ENCODE peak calls at places on chromosomes 1 and 21, in ten cellular contexts. S is aorta; X is CD4-positive, CD25-positive, alpha-beta regulatory T cell; L is adrenal gland; B is stomach; D is thoracic aorta; N is HL-60; W is iPS DF 6.9; C is ovary; P is psoas muscle. E is an unnamed sample.

GRCh38 chr1:59814901-59815825 is at the start of gene HOOK1:
- DNase-seq in B (no peak), W (no peak), X (peak), S (no peak), P (no peak), C (peak), D (no peak), L (peak), N (no peak), E (peak)

GRCh38 chr1:42334240-42335049 is 590 bp downstream of the FOXJ3 start:
- DNase-seq in W (no peak), S (no peak), P (peak), B (peak), X (no peak), C (peak), L (peak), D (peak), N (peak), E (peak)

GRCh38 chr1:231340328-231341013 is 2.4 kb downstream of the SPRTN start:
- DNase-seq in D (no peak), X (no peak), N (no peak), P (no peak), S (no peak), L (no peak), W (no peak), B (no peak), C (no peak), E (no peak)

GRCh38 chr1:109806733-109807397 is 43.1 kb upstream of the EPS8L3 start:
- DNase-seq in L (no peak), D (no peak), S (peak), B (peak), W (no peak), X (no peak), C (no peak), P (peak), N (no peak), E (no peak)

GRCh38 chr1:205666372-205667166 is 13.7 kb downstream of the SLC45A3 start:
- DNase-seq in B (peak), N (no peak), W (no peak), X (no peak), C (no peak), P (no peak), D (no peak), S (no peak), L (no peak), E (no peak)

GRCh38 chr1:98277111-98277510 is 356.3 kb upstream of the DPYD start:
- DNase-seq in N (no peak), D (no peak), L (no peak), B (no peak), W (no peak), P (no peak), X (no peak), S (no peak), C (no peak), E (no peak)

GRCh38 chr1:170805957-170806662 is 129.2 kb upstream of the MROH9 start:
- DNase-seq in P (no peak), W (no peak), X (no peak), B (no peak), N (no peak), S (peak), D (no peak), L (peak), C (no peak), E (no peak)

GRCh38 chr1:212271234-212271633 is 14.0 kb upstream of the PPP2R5A start:
- DNase-seq in C (no peak), P (no peak), D (no peak), S (no peak), X (no peak), N (no peak), B (no peak), L (no peak), W (no peak), E (no peak)

GRCh38 chr1:101310484-101310883 is 73.7 kb downstream of the S1PR1 start:
- DNase-seq in X (no peak), B (no peak), L (no peak), S (no peak), W (no peak), D (no peak), P (no peak), N (peak), C (no peak), E (no peak)

GRCh38 chr21:38675450-38675849 is 130.3 kb upstream of the ETS2 start:
- DNase-seq in W (no peak), S (no peak), B (no peak), D (no peak), C (no peak), N (no peak), L (no peak), X (no peak), P (no peak), E (no peak)

GRCh38 chr1:89660086-89660946 is 27.4 kb downstream of the LRRC8C start:
- DNase-seq in S (no peak), W (no peak), P (no peak), N (no peak), X (no peak), L (no peak), C (no peak), D (no peak), B (no peak), E (no peak)

GRCh38 chr1:89657886-89658285 is 25.0 kb downstream of the LRRC8C start:
- DNase-seq in D (no peak), B (no peak), P (no peak), S (no peak), X (peak), L (no peak), C (no peak), W (no peak), N (no peak), E (no peak)

DNA sequence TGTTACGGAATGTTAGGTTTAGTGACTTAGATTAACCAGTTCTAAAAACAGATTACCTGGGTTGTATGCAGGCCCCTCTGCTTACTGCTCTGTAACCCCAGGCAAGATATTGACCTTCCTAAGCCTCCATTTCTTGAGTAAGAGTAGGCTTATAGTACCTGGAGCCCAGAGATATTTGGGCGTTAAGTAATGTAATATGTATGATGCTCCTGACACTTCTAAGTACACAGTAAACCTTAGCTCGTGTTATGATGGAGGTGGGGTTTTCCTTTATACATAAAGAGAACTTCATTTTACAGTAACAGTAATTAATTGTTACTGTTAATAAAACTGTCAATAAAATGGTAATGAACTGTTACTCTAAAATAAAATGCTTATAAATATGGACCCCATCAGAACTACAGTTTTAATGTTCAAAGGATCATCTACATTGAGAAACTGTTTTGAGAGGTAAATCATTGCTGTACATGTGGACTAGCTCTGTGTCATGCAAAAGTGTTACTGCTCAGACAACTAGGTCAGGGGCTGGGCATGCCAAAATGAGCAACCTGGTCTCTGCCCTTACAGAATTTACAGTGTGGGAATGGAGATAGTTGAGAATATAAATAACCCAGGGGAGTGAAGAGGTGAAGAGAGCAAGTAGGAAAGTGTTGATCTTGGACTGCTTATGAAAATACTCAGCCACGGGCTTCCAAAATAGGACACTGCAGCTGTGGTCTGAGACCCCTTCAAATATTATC is 26.6 kb downstream of the LRRC8C start:
- DNase-seq in X (peak), B (no peak), N (no peak), L (no peak), C (no peak), S (no peak), P (no peak), W (no peak), D (no peak), E (no peak)
- H3K27ac ChIP-seq in X (peak), B (no peak), N (no peak), L (no peak), C (no peak), S (no peak), P (no peak), W (no peak), D (no peak), E (no peak)

DNA sequence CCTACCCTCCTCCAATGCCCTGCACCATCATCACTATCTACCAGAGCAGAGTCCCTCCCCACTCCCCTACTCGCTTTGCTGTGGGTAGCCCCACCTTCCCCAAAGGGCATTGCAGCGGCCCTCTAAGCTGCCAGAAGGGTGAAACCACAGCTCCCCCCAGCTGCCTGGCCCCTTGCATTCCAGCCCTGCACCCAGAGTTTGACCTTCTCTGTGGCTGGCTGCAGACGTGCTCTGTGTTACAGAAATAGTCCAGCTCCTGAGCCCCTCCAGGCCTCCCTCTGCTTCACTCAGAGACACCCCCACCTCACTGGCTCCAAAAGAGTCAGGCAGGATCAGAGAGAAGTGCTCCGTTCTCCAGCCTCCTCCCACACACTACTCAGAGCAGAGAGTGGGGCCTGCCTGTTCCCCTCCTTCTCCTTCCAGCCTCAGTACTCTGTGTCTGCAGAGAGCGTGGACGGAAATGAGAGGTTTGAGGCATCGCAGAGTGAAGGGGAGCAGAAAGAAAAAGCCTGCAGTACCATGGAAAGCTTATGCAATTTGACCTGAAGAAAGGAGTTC is 63.2 kb downstream of the PLEKHA6 start:
- DNase-seq in B (no peak), P (no peak), W (no peak), X (no peak), C (peak), D (no peak), N (peak), S (peak), L (no peak), E (no peak)
- H3K27ac ChIP-seq in B (peak), P (no peak), W (no peak), X (no peak), C (no peak), D (no peak), N (peak), S (no peak), L (no peak), E (no peak)

GRCh38 chr1:25555753-25556092 is 12.3 kb downstream of the LDLRAP1 start:
- DNase-seq in C (no peak), W (no peak), X (no peak), S (no peak), P (no peak), L (no peak), D (no peak), N (no peak), B (no peak), E (no peak)
- H3K27ac ChIP-seq in C (no peak), W (no peak), X (peak), S (no peak), P (peak), L (no peak), D (peak), N (no peak), B (peak), E (peak)

DNA sequence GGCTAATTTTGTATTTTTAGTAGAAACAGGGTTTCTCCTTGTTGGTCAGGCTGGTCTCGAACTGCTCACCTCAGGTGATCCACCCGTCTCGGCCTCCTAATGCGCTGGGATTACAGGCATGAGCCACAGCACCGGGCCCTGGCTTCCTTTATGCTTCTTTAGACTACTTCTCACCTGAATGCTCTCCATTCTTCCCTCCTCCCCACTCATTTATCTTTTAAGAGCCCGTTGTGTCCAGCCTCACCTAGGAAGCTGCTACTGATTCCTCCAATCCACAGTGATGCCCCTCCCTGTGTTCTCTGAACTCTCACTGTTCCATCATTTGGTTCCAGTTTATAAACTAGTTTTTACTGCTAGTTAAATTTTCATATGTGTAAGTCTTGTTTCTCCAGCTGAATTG is 44.9 kb upstream of the NR5A2 start:
- DNase-seq in C (no peak), W (no peak), N (no peak), P (no peak), D (no peak), S (no peak), B (no peak), X (no peak), L (no peak), E (no peak)
- H3K27ac ChIP-seq in C (no peak), W (no peak), N (no peak), P (no peak), D (no peak), S (no peak), B (no peak), X (no peak), L (no peak), E (no peak)

DNA sequence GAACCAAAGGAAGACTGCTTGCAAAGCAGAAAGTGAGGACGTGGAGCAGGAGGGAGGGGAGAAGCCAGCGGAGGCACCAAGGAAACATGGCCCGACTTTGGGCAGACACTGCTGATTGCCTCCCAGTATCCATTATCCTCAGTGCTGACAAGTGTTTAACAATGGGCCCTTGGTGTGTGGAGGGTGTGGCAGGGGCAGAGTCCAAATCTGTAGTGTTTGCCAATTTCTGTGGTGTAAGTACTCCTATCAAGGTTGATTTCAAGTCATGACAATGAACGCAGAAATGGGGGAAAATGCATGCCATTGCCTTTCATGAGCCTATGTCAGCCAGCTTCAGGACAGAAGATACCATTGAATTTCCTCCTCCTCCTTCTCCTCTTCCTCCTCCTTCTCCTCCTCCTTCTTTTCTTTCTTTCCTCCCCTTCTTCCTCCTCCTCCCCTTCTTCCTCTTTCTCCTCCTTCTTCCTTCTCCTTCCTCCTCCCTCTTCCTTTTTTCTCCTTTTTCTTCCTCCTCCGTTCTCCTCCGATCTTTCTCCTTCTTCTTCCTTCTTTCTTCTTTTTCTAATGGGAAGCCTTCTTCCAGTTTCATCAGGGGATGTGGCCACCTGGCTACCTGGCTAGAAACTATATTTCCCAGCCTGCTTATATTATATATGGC is 10.3 kb upstream of the PHC2 start:
- DNase-seq in B (no peak), X (no peak), W (no peak), C (no peak), L (no peak), S (no peak), P (no peak), D (no peak), N (no peak), E (no peak)
- H3K27ac ChIP-seq in B (no peak), X (no peak), W (no peak), C (no peak), L (no peak), S (no peak), P (no peak), D (no peak), N (no peak), E (peak)

GRCh38 chr1:155309423-155310021 is 856 bp downstream of the FDPS start:
- DNase-seq in X (no peak), L (peak), C (no peak), S (peak), D (no peak), N (peak), B (peak), P (no peak), W (no peak), E (no peak)
- H3K27ac ChIP-seq in X (peak), L (peak), C (peak), S (no peak), D (peak), N (peak), B (peak), P (peak), W (no peak), E (peak)

GRCh38 chr1:226408285-226409184 is 642 bp upstream of the PARP1 start:
- DNase-seq in L (peak), X (no peak), N (no peak), B (no peak), C (no peak), W (no peak), S (no peak), P (no peak), D (no peak), E (no peak)

GRCh38 chr1:226405411-226405988 is 2.4 kb downstream of the PARP1 start:
- DNase-seq in S (no peak), X (no peak), C (no peak), B (no peak), N (peak), P (no peak), D (no peak), L (no peak), W (no peak), E (no peak)

GRCh38 chr1:226407497-226408284 is at the start of gene PARP1:
- DNase-seq in C (peak), L (peak), W (no peak), N (peak), S (peak), X (peak), P (peak), D (peak), B (peak), E (peak)

GRCh38 chr1:226406401-226406881 is 1.5 kb downstream of the PARP1 start:
- DNase-seq in N (peak), W (no peak), P (no peak), B (no peak), L (no peak), X (no peak), S (no peak), D (no peak), C (no peak), E (no peak)

GRCh38 chr1:226407199-226407496 is 745 bp downstream of the PARP1 start:
- DNase-seq in C (no peak), L (no peak), X (no peak), B (no peak), N (no peak), W (no peak), D (no peak), S (no peak), P (no peak), E (no peak)
- H3K27ac ChIP-seq in C (no peak), L (peak), X (peak), B (peak), N (peak), W (no peak), D (peak), S (no peak), P (peak), E (peak)

GRCh38 chr21:42146821-42147220 is 72.1 kb upstream of the ABCG1 start:
- DNase-seq in P (no peak), N (no peak), S (no peak), D (no peak), L (no peak), X (no peak), C (no peak), W (no peak), B (no peak), E (no peak)

GRCh38 chr21:42144679-42145568 is 73.8 kb downstream of the UMODL1 start:
- DNase-seq in L (no peak), C (no peak), B (no peak), W (no peak), X (no peak), P (no peak), S (no peak), D (no peak), N (no peak), E (peak)

GRCh38 chr21:42146251-42146805 is 72.6 kb upstream of the ABCG1 start:
- DNase-seq in B (no peak), L (no peak), D (no peak), P (no peak), C (no peak), W (no peak), S (no peak), X (no peak), N (no peak), E (no peak)

GRCh38 chr21:42144221-42144620 is 73.1 kb downstream of the UMODL1 start:
- DNase-seq in W (no peak), P (no peak), C (no peak), X (no peak), B (no peak), D (no peak), N (no peak), L (no peak), S (peak), E (no peak)

DNA sequence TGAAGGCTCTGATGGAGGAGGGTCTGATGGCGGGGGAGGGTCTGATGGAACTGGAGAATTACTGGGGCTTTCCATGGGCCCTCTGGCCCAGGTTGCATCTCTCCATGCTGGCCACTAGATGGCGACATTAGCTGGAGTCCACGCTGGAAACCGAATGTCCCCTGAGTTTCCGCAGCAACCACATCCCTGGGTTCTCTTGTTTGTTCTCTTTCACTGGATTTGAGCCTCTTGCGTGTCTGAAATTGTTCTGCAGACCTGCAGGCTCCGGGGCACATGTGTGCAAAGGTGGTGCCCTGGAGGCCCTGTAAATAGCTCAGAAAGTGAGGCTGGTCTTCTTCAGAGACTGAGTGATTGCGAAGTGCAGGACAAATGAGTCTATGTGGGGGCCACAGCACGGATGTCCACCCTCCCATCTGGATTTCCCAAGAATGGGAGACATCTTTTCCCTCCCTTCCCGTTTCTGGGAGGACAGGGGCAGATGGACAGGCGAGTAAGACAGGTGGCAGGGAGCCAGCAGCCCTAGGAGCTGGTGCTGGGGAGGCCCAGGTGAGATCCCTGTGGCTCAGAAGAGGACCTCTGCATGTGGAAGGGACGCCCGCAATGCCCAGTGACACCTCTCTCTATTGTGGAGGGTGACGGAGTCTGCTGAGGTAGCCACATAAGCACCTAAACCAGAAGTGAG is 73.2 kb upstream of the ABCG1 start:
- DNase-seq in N (peak), S (no peak), P (no peak), W (peak), L (peak), C (peak), D (no peak), X (peak), B (peak), E (no peak)
- H3K27ac ChIP-seq in N (no peak), S (no peak), P (no peak), W (no peak), L (no peak), C (no peak), D (no peak), X (no peak), B (no peak), E (no peak)

DNA sequence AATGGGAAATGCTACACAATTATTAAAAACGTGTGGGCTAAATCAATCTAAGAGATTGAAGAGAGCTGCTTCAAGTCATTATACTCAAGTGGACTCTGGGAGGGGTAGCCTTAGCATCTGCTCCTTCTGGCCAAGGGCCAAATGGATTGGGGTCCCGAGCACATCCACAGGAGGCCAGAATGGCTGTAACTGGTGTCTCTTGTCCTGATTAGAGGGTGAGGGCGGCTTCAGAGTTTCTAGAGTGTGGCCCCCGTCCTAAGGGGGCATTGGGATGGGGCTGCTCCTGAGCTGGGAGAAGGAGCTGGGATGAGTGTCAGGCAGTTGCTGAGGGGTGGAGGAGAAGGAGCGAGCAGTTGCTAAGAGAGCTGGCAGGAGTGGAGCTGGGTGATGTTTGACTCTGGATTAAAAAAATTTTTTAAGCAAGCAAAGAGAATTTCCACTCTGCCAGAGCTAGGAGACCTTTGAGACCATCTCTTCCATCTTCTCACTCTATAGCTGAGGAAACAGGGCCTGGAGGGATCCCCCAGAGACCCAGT is 71.3 kb upstream of the TLR5 start:
- DNase-seq in C (no peak), X (no peak), N (no peak), S (no peak), P (no peak), B (no peak), D (no peak), W (no peak), L (no peak), E (no peak)
- H3K27ac ChIP-seq in C (no peak), X (no peak), N (no peak), S (no peak), P (no peak), B (no peak), D (no peak), W (no peak), L (no peak), E (no peak)

E was measured in RWPE2.